ENCODE peak calls at places on chromosome 1, in eight cellular contexts. One of them, this sample, is unnamed.

GRCh38 chr1:77188770-77189169 is 30.5 kb downstream of the PIGK start:
- DNase-seq in stimulated activated CD4-positive, alpha-beta T cell treated with anti-CD3 and anti-CD28 coated beads, TNF-alpha, amount 100 ng/mL, for 48 hours: no peak
- DNase-seq in sigmoid colon: no peak
- DNase-seq in neural crest cell: no peak
- DNase-seq in occipital lobe: no peak
- DNase-seq in activated T-cell treated with anti-CD3 and anti-CD28 coated beads for 1 hour: no peak
- DNase-seq in fibroblast of mammary gland: no peak
- DNase-seq in cardiac fibroblast: no peak
- DNase-seq in this sample: no peak

GRCh38 chr1:39925727-39926342 is 24.1 kb upstream of the MYCL start:
- DNase-seq in occipital lobe: no peak
- DNase-seq in fibroblast of mammary gland: peak; percentile 80
- DNase-seq in stimulated activated CD4-positive, alpha-beta T cell treated with anti-CD3 and anti-CD28 coated beads, TNF-alpha, amount 100 ng/mL, for 48 hours: no peak
- DNase-seq in activated T-cell treated with anti-CD3 and anti-CD28 coated beads for 1 hour: no peak
- DNase-seq in sigmoid colon: no peak
- DNase-seq in cardiac fibroblast: peak; percentile 77
- DNase-seq in neural crest cell: no peak
- DNase-seq in this sample: no peak

GRCh38 chr1:42957880-42958487 is 684 bp downstream of the SLC2A1 start:
- DNase-seq in stimulated activated CD4-positive, alpha-beta T cell treated with anti-CD3 and anti-CD28 coated beads, TNF-alpha, amount 100 ng/mL, for 48 hours: peak; percentile 71
- DNase-seq in sigmoid colon: peak; percentile 77
- DNase-seq in occipital lobe: peak; percentile 55
- DNase-seq in activated T-cell treated with anti-CD3 and anti-CD28 coated beads for 1 hour: peak; percentile 50
- DNase-seq in cardiac fibroblast: peak; percentile 52
- DNase-seq in neural crest cell: peak; percentile 53
- DNase-seq in fibroblast of mammary gland: peak; percentile 35
- DNase-seq in this sample: no peak

GRCh38 chr1:104991702-104992101 is 1242.0 kb downstream of the AMY1C start:
- DNase-seq in sigmoid colon: no peak
- DNase-seq in neural crest cell: no peak
- DNase-seq in stimulated activated CD4-positive, alpha-beta T cell treated with anti-CD3 and anti-CD28 coated beads, TNF-alpha, amount 100 ng/mL, for 48 hours: no peak
- DNase-seq in fibroblast of mammary gland: no peak
- DNase-seq in cardiac fibroblast: no peak
- DNase-seq in activated T-cell treated with anti-CD3 and anti-CD28 coated beads for 1 hour: no peak
- DNase-seq in occipital lobe: no peak
- DNase-seq in this sample: no peak

GRCh38 chr1:167297222-167298214 is 76.8 kb downstream of the POU2F1 start:
- DNase-seq in neural crest cell: no peak
- DNase-seq in stimulated activated CD4-positive, alpha-beta T cell treated with anti-CD3 and anti-CD28 coated beads, TNF-alpha, amount 100 ng/mL, for 48 hours: no peak
- DNase-seq in occipital lobe: no peak
- DNase-seq in cardiac fibroblast: peak; percentile 62
- DNase-seq in activated T-cell treated with anti-CD3 and anti-CD28 coated beads for 1 hour: no peak
- DNase-seq in sigmoid colon: no peak
- DNase-seq in fibroblast of mammary gland: peak; percentile 32
- DNase-seq in this sample: no peak

GRCh38 chr1:154142358-154142757 is 12.5 kb downstream of the NUP210L start:
- DNase-seq in fibroblast of mammary gland: no peak
- DNase-seq in occipital lobe: no peak
- DNase-seq in cardiac fibroblast: no peak
- DNase-seq in activated T-cell treated with anti-CD3 and anti-CD28 coated beads for 1 hour: no peak
- DNase-seq in neural crest cell: no peak
- DNase-seq in sigmoid colon: no peak
- DNase-seq in stimulated activated CD4-positive, alpha-beta T cell treated with anti-CD3 and anti-CD28 coated beads, TNF-alpha, amount 100 ng/mL, for 48 hours: no peak
- DNase-seq in this sample: no peak

GRCh38 chr1:227299688-227300087 is 18.6 kb downstream of the CDC42BPA start:
- DNase-seq in activated T-cell treated with anti-CD3 and anti-CD28 coated beads for 1 hour: no peak
- DNase-seq in stimulated activated CD4-positive, alpha-beta T cell treated with anti-CD3 and anti-CD28 coated beads, TNF-alpha, amount 100 ng/mL, for 48 hours: no peak
- DNase-seq in fibroblast of mammary gland: peak; percentile 42
- DNase-seq in sigmoid colon: no peak
- DNase-seq in occipital lobe: no peak
- DNase-seq in neural crest cell: no peak
- DNase-seq in cardiac fibroblast: peak; percentile 78
- DNase-seq in this sample: no peak

GRCh38 chr1:240854367-240854766 is 242.4 kb upstream of the GREM2 start:
- DNase-seq in stimulated activated CD4-positive, alpha-beta T cell treated with anti-CD3 and anti-CD28 coated beads, TNF-alpha, amount 100 ng/mL, for 48 hours: no peak
- DNase-seq in neural crest cell: no peak
- DNase-seq in fibroblast of mammary gland: peak; percentile 77
- DNase-seq in activated T-cell treated with anti-CD3 and anti-CD28 coated beads for 1 hour: no peak
- DNase-seq in sigmoid colon: no peak
- DNase-seq in occipital lobe: no peak
- DNase-seq in cardiac fibroblast: peak; percentile 59
- DNase-seq in this sample: no peak

GRCh38 chr1:30085814-30086770 is 637.3 kb downstream of the MATN1 start:
- DNase-seq in sigmoid colon: peak; percentile 71
- DNase-seq in cardiac fibroblast: no peak
- DNase-seq in fibroblast of mammary gland: peak; percentile 17
- DNase-seq in activated T-cell treated with anti-CD3 and anti-CD28 coated beads for 1 hour: no peak
- DNase-seq in occipital lobe: no peak
- DNase-seq in neural crest cell: peak; percentile 87
- DNase-seq in stimulated activated CD4-positive, alpha-beta T cell treated with anti-CD3 and anti-CD28 coated beads, TNF-alpha, amount 100 ng/mL, for 48 hours: peak; percentile 22
- DNase-seq in this sample: no peak

GRCh38 chr1:35847935-35848565 is 35.0 kb upstream of the AGO1 start:
- DNase-seq in stimulated activated CD4-positive, alpha-beta T cell treated with anti-CD3 and anti-CD28 coated beads, TNF-alpha, amount 100 ng/mL, for 48 hours: no peak
- DNase-seq in activated T-cell treated with anti-CD3 and anti-CD28 coated beads for 1 hour: no peak
- DNase-seq in cardiac fibroblast: no peak
- DNase-seq in fibroblast of mammary gland: no peak
- DNase-seq in sigmoid colon: no peak
- DNase-seq in neural crest cell: no peak
- DNase-seq in occipital lobe: no peak
- DNase-seq in this sample: no peak

GRCh38 chr1:176469450-176469985 is 6.5 kb downstream of the PAPPA2 start:
- DNase-seq in stimulated activated CD4-positive, alpha-beta T cell treated with anti-CD3 and anti-CD28 coated beads, TNF-alpha, amount 100 ng/mL, for 48 hours: no peak
- DNase-seq in neural crest cell: no peak
- DNase-seq in occipital lobe: no peak
- DNase-seq in sigmoid colon: no peak
- DNase-seq in fibroblast of mammary gland: peak; percentile 49
- DNase-seq in cardiac fibroblast: no peak
- DNase-seq in activated T-cell treated with anti-CD3 and anti-CD28 coated beads for 1 hour: no peak
- DNase-seq in this sample: no peak

GRCh38 chr1:15764890-15765289 is 6.3 kb downstream of the FBLIM1 start:
- DNase-seq in stimulated activated CD4-positive, alpha-beta T cell treated with anti-CD3 and anti-CD28 coated beads, TNF-alpha, amount 100 ng/mL, for 48 hours: no peak
- DNase-seq in cardiac fibroblast: no peak
- DNase-seq in sigmoid colon: no peak
- DNase-seq in neural crest cell: no peak
- DNase-seq in activated T-cell treated with anti-CD3 and anti-CD28 coated beads for 1 hour: no peak
- DNase-seq in fibroblast of mammary gland: no peak
- DNase-seq in occipital lobe: no peak
- DNase-seq in this sample: no peak

GRCh38 chr1:30872948-30873263 is 35.7 kb downstream of the SDC3 start:
- DNase-seq in occipital lobe: no peak
- DNase-seq in fibroblast of mammary gland: peak; percentile 13
- DNase-seq in stimulated activated CD4-positive, alpha-beta T cell treated with anti-CD3 and anti-CD28 coated beads, TNF-alpha, amount 100 ng/mL, for 48 hours: no peak
- DNase-seq in neural crest cell: no peak
- DNase-seq in cardiac fibroblast: peak; percentile 21
- DNase-seq in activated T-cell treated with anti-CD3 and anti-CD28 coated beads for 1 hour: no peak
- DNase-seq in sigmoid colon: no peak
- DNase-seq in this sample: no peak

GRCh38 chr1:219081943-219082925 is 91.4 kb upstream of the LYPLAL1 start:
- DNase-seq in activated T-cell treated with anti-CD3 and anti-CD28 coated beads for 1 hour: no peak
- DNase-seq in sigmoid colon: no peak
- DNase-seq in fibroblast of mammary gland: no peak
- DNase-seq in occipital lobe: no peak
- DNase-seq in neural crest cell: no peak
- DNase-seq in stimulated activated CD4-positive, alpha-beta T cell treated with anti-CD3 and anti-CD28 coated beads, TNF-alpha, amount 100 ng/mL, for 48 hours: no peak
- DNase-seq in cardiac fibroblast: no peak
- DNase-seq in this sample: no peak

GRCh38 chr1:48532976-48533375 is 61.0 kb upstream of the SPATA6 start:
- DNase-seq in activated T-cell treated with anti-CD3 and anti-CD28 coated beads for 1 hour: no peak
- DNase-seq in fibroblast of mammary gland: no peak
- DNase-seq in stimulated activated CD4-positive, alpha-beta T cell treated with anti-CD3 and anti-CD28 coated beads, TNF-alpha, amount 100 ng/mL, for 48 hours: no peak
- DNase-seq in cardiac fibroblast: no peak
- DNase-seq in occipital lobe: no peak
- DNase-seq in neural crest cell: no peak
- DNase-seq in sigmoid colon: no peak
- DNase-seq in this sample: no peak

GRCh38 chr1:244349103-244349531 is 102.6 kb downstream of the ADSS2 start:
- DNase-seq in stimulated activated CD4-positive, alpha-beta T cell treated with anti-CD3 and anti-CD28 coated beads, TNF-alpha, amount 100 ng/mL, for 48 hours: no peak
- DNase-seq in sigmoid colon: peak; percentile 71
- DNase-seq in neural crest cell: no peak
- DNase-seq in cardiac fibroblast: peak; percentile 95
- DNase-seq in fibroblast of mammary gland: peak; percentile 97
- DNase-seq in activated T-cell treated with anti-CD3 and anti-CD28 coated beads for 1 hour: no peak
- DNase-seq in occipital lobe: no peak
- DNase-seq in this sample: no peak

GRCh38 chr1:36856126-36856525 is 178.2 kb downstream of the GRIK3 start:
- DNase-seq in neural crest cell: no peak
- DNase-seq in sigmoid colon: no peak
- DNase-seq in cardiac fibroblast: no peak
- DNase-seq in fibroblast of mammary gland: no peak
- DNase-seq in stimulated activated CD4-positive, alpha-beta T cell treated with anti-CD3 and anti-CD28 coated beads, TNF-alpha, amount 100 ng/mL, for 48 hours: no peak
- DNase-seq in occipital lobe: no peak
- DNase-seq in activated T-cell treated with anti-CD3 and anti-CD28 coated beads for 1 hour: no peak
- DNase-seq in this sample: no peak

GRCh38 chr1:41365772-41366427 is 4.7 kb downstream of the FOXO6 start:
- DNase-seq in stimulated activated CD4-positive, alpha-beta T cell treated with anti-CD3 and anti-CD28 coated beads, TNF-alpha, amount 100 ng/mL, for 48 hours: no peak
- DNase-seq in sigmoid colon: no peak
- DNase-seq in fibroblast of mammary gland: no peak
- DNase-seq in cardiac fibroblast: no peak
- DNase-seq in neural crest cell: no peak
- DNase-seq in activated T-cell treated with anti-CD3 and anti-CD28 coated beads for 1 hour: no peak
- DNase-seq in occipital lobe: no peak
- DNase-seq in this sample: no peak

GRCh38 chr1:112337028-112337531 is 58.9 kb upstream of the CTTNBP2NL start:
- DNase-seq in activated T-cell treated with anti-CD3 and anti-CD28 coated beads for 1 hour: no peak
- DNase-seq in sigmoid colon: peak; percentile 75
- DNase-seq in stimulated activated CD4-positive, alpha-beta T cell treated with anti-CD3 and anti-CD28 coated beads, TNF-alpha, amount 100 ng/mL, for 48 hours: no peak
- DNase-seq in neural crest cell: no peak
- DNase-seq in cardiac fibroblast: peak; percentile 61
- DNase-seq in fibroblast of mammary gland: peak; percentile 56
- DNase-seq in occipital lobe: no peak
- DNase-seq in this sample: no peak

GRCh38 chr1:22972063-22972405 is 632 bp downstream of the LACTBL1 start:
- DNase-seq in neural crest cell: no peak
- DNase-seq in cardiac fibroblast: no peak
- DNase-seq in activated T-cell treated with anti-CD3 and anti-CD28 coated beads for 1 hour: no peak
- DNase-seq in sigmoid colon: no peak
- DNase-seq in stimulated activated CD4-positive, alpha-beta T cell treated with anti-CD3 and anti-CD28 coated beads, TNF-alpha, amount 100 ng/mL, for 48 hours: no peak
- DNase-seq in occipital lobe: no peak
- DNase-seq in fibroblast of mammary gland: no peak
- DNase-seq in this sample: no peak

GRCh38 chr1:236052227-236052993 is 12.5 kb downstream of the NID1 start:
- DNase-seq in cardiac fibroblast: no peak
- DNase-seq in occipital lobe: no peak
- DNase-seq in neural crest cell: no peak
- DNase-seq in sigmoid colon: peak; percentile 50
- DNase-seq in activated T-cell treated with anti-CD3 and anti-CD28 coated beads for 1 hour: no peak
- DNase-seq in stimulated activated CD4-positive, alpha-beta T cell treated with anti-CD3 and anti-CD28 coated beads, TNF-alpha, amount 100 ng/mL, for 48 hours: no peak
- DNase-seq in fibroblast of mammary gland: no peak
- DNase-seq in this sample: no peak

GRCh38 chr1:59278780-59279354 is 18.0 kb upstream of the FGGY start:
- DNase-seq in stimulated activated CD4-positive, alpha-beta T cell treated with anti-CD3 and anti-CD28 coated beads, TNF-alpha, amount 100 ng/mL, for 48 hours: no peak
- DNase-seq in activated T-cell treated with anti-CD3 and anti-CD28 coated beads for 1 hour: no peak
- DNase-seq in fibroblast of mammary gland: no peak
- DNase-seq in occipital lobe: no peak
- DNase-seq in neural crest cell: no peak
- DNase-seq in cardiac fibroblast: no peak
- DNase-seq in sigmoid colon: no peak
- DNase-seq in this sample: no peak

GRCh38 chr1:243974451-243975292 is 76.4 kb upstream of the ZBTB18 start:
- DNase-seq in stimulated activated CD4-positive, alpha-beta T cell treated with anti-CD3 and anti-CD28 coated beads, TNF-alpha, amount 100 ng/mL, for 48 hours: no peak
- DNase-seq in sigmoid colon: no peak
- DNase-seq in activated T-cell treated with anti-CD3 and anti-CD28 coated beads for 1 hour: no peak
- DNase-seq in neural crest cell: no peak
- DNase-seq in fibroblast of mammary gland: peak; percentile 40
- DNase-seq in occipital lobe: no peak
- DNase-seq in cardiac fibroblast: peak; percentile 42
- DNase-seq in this sample: no peak

GRCh38 chr1:185250063-185250462 is 67.0 kb downstream of the IVNS1ABP start:
- DNase-seq in neural crest cell: no peak
- DNase-seq in activated T-cell treated with anti-CD3 and anti-CD28 coated beads for 1 hour: no peak
- DNase-seq in stimulated activated CD4-positive, alpha-beta T cell treated with anti-CD3 and anti-CD28 coated beads, TNF-alpha, amount 100 ng/mL, for 48 hours: no peak
- DNase-seq in fibroblast of mammary gland: no peak
- DNase-seq in sigmoid colon: no peak
- DNase-seq in cardiac fibroblast: no peak
- DNase-seq in occipital lobe: no peak
- DNase-seq in this sample: no peak

GRCh38 chr1:214719207-214719606 is 116.2 kb downstream of the CENPF start:
- DNase-seq in stimulated activated CD4-positive, alpha-beta T cell treated with anti-CD3 and anti-CD28 coated beads, TNF-alpha, amount 100 ng/mL, for 48 hours: no peak
- DNase-seq in sigmoid colon: no peak
- DNase-seq in neural crest cell: no peak
- DNase-seq in cardiac fibroblast: no peak
- DNase-seq in fibroblast of mammary gland: peak; percentile 11
- DNase-seq in occipital lobe: no peak
- DNase-seq in activated T-cell treated with anti-CD3 and anti-CD28 coated beads for 1 hour: no peak
- DNase-seq in this sample: no peak

GRCh38 chr1:185467125-185467524 is 150.1 kb upstream of the IVNS1ABP start:
- DNase-seq in activated T-cell treated with anti-CD3 and anti-CD28 coated beads for 1 hour: no peak
- DNase-seq in fibroblast of mammary gland: no peak
- DNase-seq in cardiac fibroblast: no peak
- DNase-seq in sigmoid colon: no peak
- DNase-seq in stimulated activated CD4-positive, alpha-beta T cell treated with anti-CD3 and anti-CD28 coated beads, TNF-alpha, amount 100 ng/mL, for 48 hours: no peak
- DNase-seq in occipital lobe: no peak
- DNase-seq in neural crest cell: no peak
- DNase-seq in this sample: no peak

GRCh38 chr1:33045814-33046213 is 9.1 kb upstream of the AK2 start:
- DNase-seq in cardiac fibroblast: peak; percentile 23
- DNase-seq in stimulated activated CD4-positive, alpha-beta T cell treated with anti-CD3 and anti-CD28 coated beads, TNF-alpha, amount 100 ng/mL, for 48 hours: no peak
- DNase-seq in neural crest cell: no peak
- DNase-seq in fibroblast of mammary gland: no peak
- DNase-seq in activated T-cell treated with anti-CD3 and anti-CD28 coated beads for 1 hour: no peak
- DNase-seq in occipital lobe: no peak
- DNase-seq in sigmoid colon: no peak
- DNase-seq in this sample: no peak

GRCh38 chr1:230794431-230794830 is 47.2 kb downstream of the CAPN9 start:
- DNase-seq in sigmoid colon: no peak
- DNase-seq in neural crest cell: no peak
- DNase-seq in stimulated activated CD4-positive, alpha-beta T cell treated with anti-CD3 and anti-CD28 coated beads, TNF-alpha, amount 100 ng/mL, for 48 hours: no peak
- DNase-seq in cardiac fibroblast: no peak
- DNase-seq in occipital lobe: no peak
- DNase-seq in activated T-cell treated with anti-CD3 and anti-CD28 coated beads for 1 hour: no peak
- DNase-seq in fibroblast of mammary gland: no peak
- DNase-seq in this sample: no peak

GRCh38 chr1:234309598-234310459 is 63.4 kb upstream of the COA6 start:
- DNase-seq in occipital lobe: peak; percentile 38
- DNase-seq in fibroblast of mammary gland: peak; percentile 44
- DNase-seq in sigmoid colon: no peak
- DNase-seq in neural crest cell: peak; percentile 66
- DNase-seq in cardiac fibroblast: peak; percentile 66
- DNase-seq in stimulated activated CD4-positive, alpha-beta T cell treated with anti-CD3 and anti-CD28 coated beads, TNF-alpha, amount 100 ng/mL, for 48 hours: peak; percentile 65
- DNase-seq in activated T-cell treated with anti-CD3 and anti-CD28 coated beads for 1 hour: peak; percentile 50
- DNase-seq in this sample: peak; percentile 21

GRCh38 chr1:43143441-43143888 is 28.6 kb downstream of the EBNA1BP2 start:
- DNase-seq in neural crest cell: no peak
- DNase-seq in occipital lobe: no peak
- DNase-seq in activated T-cell treated with anti-CD3 and anti-CD28 coated beads for 1 hour: no peak
- DNase-seq in stimulated activated CD4-positive, alpha-beta T cell treated with anti-CD3 and anti-CD28 coated beads, TNF-alpha, amount 100 ng/mL, for 48 hours: no peak
- DNase-seq in cardiac fibroblast: peak; percentile 22
- DNase-seq in fibroblast of mammary gland: no peak
- DNase-seq in sigmoid colon: no peak
- DNase-seq in this sample: no peak

GRCh38 chr1:248243204-248243603 is 12.0 kb downstream of the OR2M4 start:
- DNase-seq in neural crest cell: no peak
- DNase-seq in occipital lobe: no peak
- DNase-seq in cardiac fibroblast: peak; percentile 56
- DNase-seq in sigmoid colon: no peak
- DNase-seq in fibroblast of mammary gland: peak; percentile 34
- DNase-seq in stimulated activated CD4-positive, alpha-beta T cell treated with anti-CD3 and anti-CD28 coated beads, TNF-alpha, amount 100 ng/mL, for 48 hours: peak; percentile 21
- DNase-seq in activated T-cell treated with anti-CD3 and anti-CD28 coated beads for 1 hour: peak; percentile 1
- DNase-seq in this sample: no peak

GRCh38 chr1:203181586-203182376 is 4.7 kb downstream of the CHI3L1 start:
- DNase-seq in fibroblast of mammary gland: no peak
- DNase-seq in sigmoid colon: no peak
- DNase-seq in activated T-cell treated with anti-CD3 and anti-CD28 coated beads for 1 hour: no peak
- DNase-seq in cardiac fibroblast: no peak
- DNase-seq in stimulated activated CD4-positive, alpha-beta T cell treated with anti-CD3 and anti-CD28 coated beads, TNF-alpha, amount 100 ng/mL, for 48 hours: no peak
- DNase-seq in occipital lobe: no peak
- DNase-seq in neural crest cell: no peak
- DNase-seq in this sample: no peak

GRCh38 chr1:182603646-182604127 is 502 bp downstream of the RGS16 start:
- DNase-seq in sigmoid colon: peak; percentile 72
- DNase-seq in neural crest cell: no peak
- DNase-seq in stimulated activated CD4-positive, alpha-beta T cell treated with anti-CD3 and anti-CD28 coated beads, TNF-alpha, amount 100 ng/mL, for 48 hours: no peak
- DNase-seq in fibroblast of mammary gland: no peak
- DNase-seq in cardiac fibroblast: no peak
- DNase-seq in occipital lobe: no peak
- DNase-seq in activated T-cell treated with anti-CD3 and anti-CD28 coated beads for 1 hour: no peak
- DNase-seq in this sample: no peak

GRCh38 chr1:224390517-224390916 is 33.8 kb downstream of the CNIH4 start:
- DNase-seq in sigmoid colon: no peak
- DNase-seq in occipital lobe: no peak
- DNase-seq in neural crest cell: no peak
- DNase-seq in cardiac fibroblast: no peak
- DNase-seq in activated T-cell treated with anti-CD3 and anti-CD28 coated beads for 1 hour: no peak
- DNase-seq in stimulated activated CD4-positive, alpha-beta T cell treated with anti-CD3 and anti-CD28 coated beads, TNF-alpha, amount 100 ng/mL, for 48 hours: no peak
- DNase-seq in fibroblast of mammary gland: no peak
- DNase-seq in this sample: no peak